ENCODE peak calls at places on chromosomes 11 and 22, in four cellular contexts. D is AG04450, R is A549, P is right lobe of liver. A is an unnamed sample.

GRCh38 chr11:23948831-23949230 is 548.0 kb upstream of the LUZP2 start:
- DNase-seq in D (no peak), P (no peak), R (no peak), A (no peak)

GRCh38 chr11:114075343-114075610 is 15.8 kb downstream of the ZBTB16 start:
- DNase-seq in P (no peak), D (no peak), R (no peak), A (no peak)

GRCh38 chr11:2807801-2808241 is 77.8 kb downstream of the CDKN1C start:
- DNase-seq in R (no peak), D (no peak), P (peak), A (peak)

GRCh38 chr11:5815534-5815933 is 6.8 kb downstream of the OR52N2 start:
- DNase-seq in P (no peak), D (no peak), R (no peak), A (no peak)

GRCh38 chr11:124837491-124837856 is 27.8 kb upstream of the ROBO3 start:
- DNase-seq in D (peak), P (no peak), R (peak), A (no peak)

GRCh38 chr11:57885298-57886035 is 123.9 kb downstream of the CTNND1 start:
- DNase-seq in D (no peak), R (no peak), P (no peak), A (no peak)

GRCh38 chr11:31711137-31711536 is 100.0 kb downstream of the PAX6 start:
- DNase-seq in R (no peak), P (no peak), D (no peak), A (no peak)

GRCh38 chr11:111645657-111646316 is 43.5 kb downstream of the SIK2 start:
- DNase-seq in D (no peak), P (no peak), R (no peak), A (no peak)

GRCh38 chr22:44538071-44538470 is 40.0 kb upstream of the RTL6 start:
- DNase-seq in P (no peak), R (peak), D (no peak), A (no peak)

GRCh38 chr22:44600386-44600785 is 101.6 kb upstream of the PRR5 start:
- DNase-seq in R (no peak), D (no peak), P (no peak), A (no peak)

GRCh38 chr22:43378011-43378704 is 33.7 kb upstream of the MPPED1 start:
- DNase-seq in P (no peak), R (no peak), D (no peak), A (no peak)

GRCh38 chr11:1673841-1674193 is 23.2 kb upstream of the KRTAP5-6 start:
- DNase-seq in D (no peak), R (no peak), P (no peak), A (no peak)

GRCh38 chr22:33923660-33924246 is 3.5 kb upstream of the LARGE1 start:
- DNase-seq in D (peak), R (peak), P (no peak), A (no peak)

GRCh38 chr11:62069961-62070919 is 53.6 kb upstream of the INCENP start:
- DNase-seq in D (no peak), R (no peak), P (no peak), A (no peak)

DNA sequence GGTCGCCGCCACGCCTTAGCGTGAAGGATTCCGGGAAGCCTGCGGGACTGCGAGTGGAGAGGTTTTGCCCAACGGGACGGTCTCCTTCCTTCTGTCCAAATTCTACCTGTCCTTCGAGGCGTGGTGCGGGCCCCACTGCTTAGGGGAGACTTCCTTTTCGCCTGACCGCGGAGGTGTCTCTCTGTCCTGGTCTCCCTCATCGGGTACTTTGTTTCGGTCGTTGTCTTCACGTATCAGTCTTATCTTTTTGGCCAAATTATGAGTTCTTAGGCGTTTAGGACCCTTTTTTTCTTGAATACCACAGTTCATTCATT is 388 bp downstream of the HINFP start:
- DNase-seq in P (no peak), D (no peak), R (no peak), A (no peak)
- TF ChIP-seq CTCF in P (no peak), D (no peak), R (no peak), A (no peak)

DNA sequence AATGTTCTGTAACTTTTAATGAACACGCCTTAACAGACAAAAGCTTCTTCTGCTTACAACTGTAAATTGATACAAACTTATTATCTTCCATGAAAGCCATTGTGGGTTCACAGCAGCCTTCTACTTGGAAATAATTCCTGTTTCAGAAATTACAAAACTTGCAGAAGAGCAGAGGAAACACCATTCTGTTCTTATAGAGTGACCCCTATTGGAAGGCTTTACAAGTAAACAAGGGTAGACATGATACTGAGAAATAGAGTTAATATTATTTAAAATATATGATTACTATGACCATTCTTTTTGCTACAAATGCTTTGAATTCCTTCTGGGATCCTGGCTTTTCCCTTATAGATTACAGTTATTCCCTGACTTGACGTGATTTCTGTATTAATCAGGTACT is 32.4 kb upstream of the KCNA4 start:
- DNase-seq in D (no peak), P (no peak), R (no peak), A (no peak)
- TF ChIP-seq CTCF in D (no peak), P (no peak), R (no peak), A (peak)

DNA sequence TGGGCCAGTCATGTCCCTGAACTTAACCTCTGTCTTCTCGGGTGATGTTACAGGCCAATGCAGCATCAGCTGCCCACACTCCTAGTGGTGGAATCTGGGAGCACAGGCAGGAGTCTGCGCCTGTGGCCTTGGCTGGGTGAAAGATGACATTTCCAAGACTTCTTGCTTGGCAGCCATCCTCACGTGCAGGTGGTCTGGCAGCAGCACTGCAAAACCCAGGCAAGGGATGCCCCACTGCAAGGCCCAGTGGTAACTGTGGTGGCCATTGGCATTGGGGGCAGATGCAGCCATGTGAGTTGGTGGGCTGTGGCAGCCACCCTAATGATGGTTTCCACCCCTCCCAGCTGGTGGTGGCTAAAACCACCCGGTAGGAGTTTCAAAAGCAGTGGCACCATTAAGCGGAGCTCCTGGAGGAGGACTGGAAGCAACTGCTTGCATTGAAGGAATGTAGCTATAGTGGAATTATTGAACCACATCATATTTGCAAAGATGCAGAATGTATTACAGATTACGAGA is 120.5 kb upstream of the TOP3B start:
- DNase-seq in R (peak), D (no peak), P (no peak), A (no peak)
- TF ChIP-seq CTCF in R (no peak), D (peak), P (no peak), A (peak)

DNA sequence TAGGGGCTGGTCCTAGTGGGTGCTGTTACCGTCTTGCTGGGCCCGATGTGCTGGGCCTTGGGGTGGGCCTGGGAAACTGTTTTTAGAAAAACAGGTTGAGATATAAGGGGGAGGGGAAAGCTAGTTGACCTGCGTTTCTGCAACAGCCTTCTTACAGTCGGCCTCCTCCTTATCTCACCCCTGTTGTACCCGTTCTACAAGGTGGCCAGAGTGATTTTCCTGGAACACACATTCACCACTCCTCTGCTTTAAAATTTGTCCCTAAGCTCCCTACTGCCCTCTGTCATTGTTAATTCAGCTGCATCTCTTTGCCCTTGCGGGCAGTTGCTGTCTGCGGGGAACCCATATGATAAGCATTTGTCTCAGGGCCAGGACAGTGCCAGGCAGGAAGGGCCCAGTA is 113.9 kb downstream of the HIPK3 start:
- DNase-seq in D (no peak), R (no peak), P (no peak), A (no peak)
- TF ChIP-seq CTCF in D (no peak), R (no peak), P (no peak), A (no peak)

GRCh38 chr22:49703391-49703926 is 124.2 kb downstream of the BRD1 start:
- DNase-seq in P (no peak), D (no peak), R (no peak), A (no peak)

GRCh38 chr22:49702068-49702397 is 125.6 kb downstream of the BRD1 start:
- DNase-seq in D (no peak), P (no peak), R (no peak), A (no peak)

GRCh38 chr22:49699928-49700498 is 127.7 kb downstream of the BRD1 start:
- DNase-seq in P (no peak), R (no peak), D (no peak), A (no peak)

GRCh38 chr22:49699476-49699875 is 128.2 kb downstream of the BRD1 start:
- DNase-seq in D (no peak), P (no peak), R (no peak), A (no peak)

DNA sequence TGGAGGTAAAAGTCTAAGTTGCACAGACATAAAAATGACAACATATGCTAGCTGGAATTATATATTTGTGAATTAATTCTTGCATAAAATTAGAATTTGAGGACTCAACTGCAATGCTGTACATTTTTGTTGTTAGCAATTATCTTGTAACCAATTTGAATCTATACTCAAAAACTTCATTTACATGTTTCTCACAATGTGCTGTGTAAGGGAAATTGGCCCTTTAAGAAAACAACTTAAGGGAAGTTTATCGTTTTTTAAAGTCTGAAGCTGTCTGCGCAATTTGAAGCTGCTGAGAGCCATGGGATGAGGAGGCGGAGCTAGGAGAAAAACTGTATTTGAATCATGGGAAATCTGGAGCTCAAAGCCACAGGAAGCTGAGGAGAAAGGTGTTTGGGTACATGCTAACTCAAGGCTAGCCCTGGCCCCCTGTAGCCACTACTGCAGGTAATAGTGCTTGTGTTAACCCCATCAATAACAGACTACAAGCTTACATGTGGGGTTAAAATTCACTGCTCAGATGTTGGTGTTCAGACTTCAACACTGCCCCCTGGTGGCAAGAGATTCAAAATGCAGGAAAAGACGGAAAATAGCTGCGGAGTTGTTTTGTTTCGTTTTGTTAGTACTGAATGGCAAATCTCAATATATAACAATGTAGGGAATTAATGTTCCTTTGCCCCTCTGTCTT is 126.1 kb downstream of the BRD1 start:
- DNase-seq in R (no peak), P (no peak), D (no peak), A (no peak)
- TF ChIP-seq CTCF in R (peak), P (peak), D (peak), A (peak)

GRCh38 chr11:46363031-46363407 is 15.8 kb downstream of the DGKZ start:
- DNase-seq in P (peak), R (no peak), D (no peak), A (peak)

GRCh38 chr11:46363455-46363920 is 16.2 kb downstream of the DGKZ start:
- DNase-seq in P (no peak), R (no peak), D (no peak), A (peak)

GRCh38 chr11:46364791-46365190 is 16.7 kb upstream of the MDK start:
- DNase-seq in P (no peak), D (no peak), R (no peak), A (no peak)

GRCh38 chr11:46362146-46363030 is 15.1 kb downstream of the DGKZ start:
- DNase-seq in R (no peak), D (no peak), P (no peak), A (peak)

DNA sequence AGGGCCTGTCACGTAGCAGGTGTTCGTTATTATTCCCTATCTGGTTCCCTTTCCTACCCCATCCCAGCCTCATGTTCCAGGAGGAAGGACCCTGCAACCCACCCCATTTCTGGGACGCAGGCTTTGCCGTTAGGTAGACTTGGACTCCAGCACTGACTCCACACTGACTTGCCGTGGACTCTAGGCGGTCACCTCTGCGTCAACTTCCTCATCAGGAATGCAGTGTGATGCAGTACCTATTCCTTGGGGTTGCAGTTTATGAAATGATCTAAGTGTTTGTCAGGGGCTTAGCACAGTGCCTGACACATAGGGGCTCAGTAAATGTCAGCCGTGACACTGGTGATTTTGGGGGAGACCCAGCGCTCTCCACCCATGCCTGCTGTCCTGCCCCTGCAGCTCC is 16.8 kb downstream of the DGKZ start:
- DNase-seq in P (no peak), D (no peak), R (no peak), A (no peak)
- TF ChIP-seq CTCF in P (no peak), D (no peak), R (no peak), A (no peak)

GRCh38 chr11:28003615-28004014 is 104.3 kb downstream of the KIF18A start:
- DNase-seq in R (no peak), D (no peak), P (no peak), A (no peak)
- TF ChIP-seq CTCF in R (no peak), D (no peak), P (no peak), A (no peak)

GRCh38 chr22:49170053-49170452 is 657.6 kb downstream of the BRD1 start:
- DNase-seq in P (no peak), D (no peak), R (no peak), A (no peak)
- TF ChIP-seq CTCF in P (no peak), D (no peak), R (no peak), A (no peak)

DNA sequence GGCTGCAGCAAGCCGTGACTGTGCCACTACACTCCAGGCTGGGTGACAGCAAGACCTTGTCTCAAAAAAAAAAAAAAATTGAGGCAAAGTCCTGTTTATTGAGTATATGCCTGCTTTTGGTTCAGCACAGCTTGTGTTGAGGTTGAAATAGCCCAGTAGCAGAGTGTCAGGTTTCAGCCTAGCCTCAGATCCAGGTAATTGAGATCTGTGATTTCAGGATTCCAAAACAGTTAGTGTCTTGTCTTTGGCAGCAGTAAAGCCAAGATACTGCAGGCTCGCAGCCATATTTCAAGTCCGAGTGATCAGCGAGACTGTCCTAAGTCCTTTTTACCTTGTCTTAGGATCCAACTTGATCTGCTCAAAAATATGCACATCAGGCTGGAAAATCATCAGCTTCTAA is 27.0 kb downstream of the CUL5 start:
- DNase-seq in D (no peak), R (no peak), P (no peak), A (no peak)
- TF ChIP-seq CTCF in D (no peak), R (no peak), P (no peak), A (no peak)

A was measured in left ventricle myocardium inferior.